ENCODE peak calls at places on chromosomes 6 and 20, in six cellular contexts. O is choroid plexus epithelial cell, X is GM23338, B is breast epithelium, K is stomach, L is upper lobe of right lung. H is an unnamed sample.

GRCh38 chr6:102619585-102619984 is 1226.1 kb downstream of the GRIK2 start:
- DNase-seq in L (no peak), K (no peak), O (peak), X (peak), B (no peak), H (no peak)

GRCh38 chr6:25105070-25105925 is 169.5 kb upstream of the RIPOR2 start:
- DNase-seq in L (no peak), K (no peak), O (no peak), X (no peak), B (no peak), H (no peak)

GRCh38 chr6:134049176-134049575 is 3.2 kb downstream of the SLC2A12 start:
- DNase-seq in K (no peak), O (no peak), X (no peak), L (no peak), B (no peak), H (no peak)

GRCh38 chr6:93992976-93993375 is 573.6 kb upstream of the EPHA7 start:
- DNase-seq in O (peak), L (no peak), B (no peak), K (no peak), X (no peak), H (no peak)

GRCh38 chr6:139474145-139475108 is 100.0 kb upstream of the CITED2 start:
- DNase-seq in K (no peak), X (peak), L (no peak), O (peak), B (no peak), H (peak)

GRCh38 chr6:142893088-142893487 is 51.9 kb downstream of the HIVEP2 start:
- DNase-seq in B (no peak), K (no peak), L (no peak), X (no peak), O (peak), H (no peak)

GRCh38 chr20:46312075-46312944 is 4.0 kb upstream of the CDH22 start:
- DNase-seq in O (no peak), K (peak), L (no peak), X (peak), B (no peak), H (peak)

GRCh38 chr6:85390105-85390728 is 59.7 kb upstream of the NT5E start:
- DNase-seq in L (no peak), X (no peak), B (no peak), O (no peak), K (no peak), H (no peak)

GRCh38 chr6:27505209-27506027 is 32.5 kb upstream of the ZNF184 start:
- DNase-seq in X (peak), K (no peak), O (peak), B (peak), L (no peak), H (peak)

GRCh38 chr6:9517806-9518205 is 897.1 kb downstream of the TFAP2A start:
- DNase-seq in B (no peak), K (no peak), O (no peak), L (no peak), X (no peak), H (no peak)

GRCh38 chr6:53159558-53159957 is 10.9 kb upstream of the GCM1 start:
- DNase-seq in L (no peak), B (no peak), K (no peak), O (no peak), X (peak), H (no peak)

GRCh38 chr6:101392561-101393230 is 812 bp upstream of the GRIK2 start:
- DNase-seq in B (no peak), L (no peak), O (no peak), X (peak), K (no peak), H (peak)

GRCh38 chr6:35508027-35508426 is 4.7 kb downstream of the TULP1 start:
- DNase-seq in L (no peak), O (no peak), X (no peak), K (no peak), B (no peak), H (no peak)

GRCh38 chr20:9838378-9839295 is at the start of gene PAK5:
- DNase-seq in O (peak), B (no peak), X (peak), L (peak), K (peak), H (peak)

GRCh38 chr6:34100788-34101187 is 45.1 kb downstream of the GRM4 start:
- DNase-seq in X (no peak), L (no peak), O (no peak), B (no peak), K (no peak), H (no peak)

GRCh38 chr20:58199058-58199457 is 29.4 kb downstream of the ANKRD60 start:
- DNase-seq in O (no peak), B (no peak), L (no peak), X (no peak), K (no peak), H (no peak)

GRCh38 chr6:53424300-53424699 is 75.5 kb upstream of the ELOVL5 start:
- DNase-seq in K (no peak), X (no peak), O (no peak), B (no peak), L (no peak), H (no peak)

GRCh38 chr20:38291582-38291918 is 12.4 kb upstream of the BPI start:
- DNase-seq in O (no peak), L (no peak), K (no peak), X (no peak), B (no peak), H (no peak)

GRCh38 chr20:38294334-38294592 is 9.7 kb upstream of the BPI start:
- DNase-seq in K (no peak), L (no peak), X (no peak), O (no peak), B (no peak), H (no peak)

GRCh38 chr20:38291961-38292360 is 12.0 kb upstream of the BPI start:
- DNase-seq in L (no peak), B (no peak), X (no peak), K (no peak), O (no peak), H (no peak)

GRCh38 chr20:38293490-38294333 is 10.2 kb upstream of the BPI start:
- DNase-seq in O (no peak), X (peak), L (no peak), B (no peak), K (no peak), H (no peak)

GRCh38 chr20:38290829-38291581 is 13.0 kb upstream of the BPI start:
- DNase-seq in B (no peak), K (no peak), X (peak), O (peak), L (no peak), H (peak)
- TF ChIP-seq CTCF in B (no peak), K (no peak), X (peak), O (peak), L (peak), H (peak)

DNA sequence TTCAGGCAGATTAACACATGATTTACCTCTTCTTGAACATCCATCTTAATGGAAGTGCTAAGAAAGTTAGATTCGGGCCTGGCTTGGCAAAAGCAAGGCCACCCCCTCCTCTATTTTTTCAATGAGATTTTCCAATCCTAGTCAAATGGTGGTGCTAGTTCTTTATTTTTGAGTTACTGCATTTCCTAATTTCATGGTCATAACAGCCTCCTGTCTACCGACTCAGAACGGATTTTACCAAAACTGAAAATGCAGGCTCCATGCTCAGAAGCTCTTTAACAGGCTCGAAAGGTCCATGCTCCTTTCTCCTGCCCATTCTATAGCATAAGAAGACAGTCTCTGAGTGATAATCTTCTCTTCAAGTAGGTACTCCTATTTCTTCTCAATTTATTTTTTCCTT is 117.2 kb upstream of the ESR1 start:
- DNase-seq in K (no peak), B (no peak), X (no peak), O (peak), L (no peak), H (no peak)
- TF ChIP-seq CTCF in K (no peak), B (no peak), X (peak), O (peak), L (peak), H (no peak)

GRCh38 chr6:40791004-40791403 is 203.8 kb upstream of the LRFN2 start:
- DNase-seq in X (no peak), L (no peak), B (no peak), O (no peak), K (no peak), H (peak)
- TF ChIP-seq CTCF in X (no peak), L (no peak), B (no peak), O (no peak), K (no peak), H (no peak)

GRCh38 chr6:147279423-147279822 is 75.2 kb downstream of the STXBP5 start:
- DNase-seq in X (no peak), O (peak), L (no peak), K (no peak), B (no peak), H (no peak)
- TF ChIP-seq CTCF in X (no peak), O (no peak), L (no peak), K (no peak), B (no peak), H (no peak)

GRCh38 chr6:26286168-26286854 is 78.7 kb upstream of the BTN3A2 start:
- DNase-seq in X (peak), B (peak), O (peak), L (peak), K (peak), H (peak)
- TF ChIP-seq CTCF in X (no peak), B (no peak), O (no peak), L (no peak), K (no peak), H (no peak)

GRCh38 chr6:6220718-6221117 is 99.7 kb downstream of the F13A1 start:
- DNase-seq in X (peak), L (no peak), K (no peak), O (peak), B (no peak), H (no peak)
- TF ChIP-seq CTCF in X (peak), L (peak), K (no peak), O (no peak), B (no peak), H (peak)

DNA sequence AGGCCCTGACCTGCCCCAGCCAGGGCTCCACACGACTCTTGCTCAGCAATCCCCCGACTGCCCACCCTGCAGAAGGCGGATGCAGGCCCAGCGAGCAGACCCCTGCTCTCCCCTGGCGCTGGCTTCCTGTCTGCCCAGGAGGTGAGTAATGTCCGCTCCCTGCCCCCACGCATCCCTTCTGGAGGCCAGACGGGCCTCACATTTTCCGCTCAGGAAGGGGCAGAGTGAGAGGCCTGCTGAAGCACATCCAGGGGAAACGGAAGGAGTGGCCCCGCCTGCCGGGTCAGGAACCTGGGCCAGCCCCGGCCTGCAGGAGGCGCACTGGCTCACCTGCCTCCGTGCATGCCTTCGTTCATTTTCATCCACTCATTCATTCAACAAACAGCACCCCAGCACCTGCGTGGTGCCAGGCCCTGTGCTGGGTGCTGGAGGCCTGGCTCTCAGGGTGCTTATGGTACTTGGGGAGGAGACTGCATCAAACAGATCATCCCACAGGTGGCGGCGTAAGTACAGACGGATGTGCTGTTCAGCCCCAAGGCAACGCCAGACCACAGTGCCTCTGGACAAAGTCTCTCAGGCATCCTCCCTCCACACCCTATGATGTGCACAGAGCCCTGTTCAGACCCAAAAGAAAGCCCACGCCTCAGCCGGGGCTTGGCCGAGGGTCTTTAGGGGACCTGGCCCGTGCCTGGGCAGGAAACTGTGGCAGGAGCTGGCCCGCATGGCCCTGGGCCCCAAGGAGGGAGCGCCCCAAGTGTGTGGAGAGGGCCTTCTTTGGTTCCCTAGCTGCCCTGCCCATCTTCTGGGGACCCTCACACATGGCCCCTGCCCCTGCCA is 112.1 kb downstream of the ASXL1 start:
- DNase-seq in X (peak), O (peak), L (peak), B (no peak), K (no peak), H (peak)
- TF ChIP-seq CTCF in X (peak), O (peak), L (peak), B (no peak), K (no peak), H (peak)